ENCODE peak calls at places on chromosomes 5 and 9, in four cellular contexts. W is neural progenitor cell, P is upper lobe of left lung, F is lung. H is an unnamed sample.

GRCh38 chr5:57324888-57325287 is 151.0 kb downstream of the GPBP1 start:
- DNase-seq in P (no peak), W (no peak), F (no peak), H (no peak)

GRCh38 chr5:446864-447263 is 3.9 kb downstream of the EXOC3 start:
- DNase-seq in P (no peak), F (no peak), W (peak; percentile 57), H (no peak)

GRCh38 chr5:9775339-9775738 is 145.2 kb upstream of the TAS2R1 start:
- DNase-seq in W (no peak), P (no peak), F (no peak), H (peak; percentile 19)

GRCh38 chr9:16516887-16517286 is 353.6 kb downstream of the BNC2 start:
- DNase-seq in F (no peak), W (no peak), P (no peak), H (no peak)

GRCh38 chr5:36304095-36304494 is 2.4 kb upstream of the RANBP3L start:
- DNase-seq in F (no peak), P (no peak), W (peak; percentile 30), H (no peak)

GRCh38 chr9:124291801-124292396 is 34.1 kb downstream of the NEK6 start:
- DNase-seq in F (no peak), W (no peak), P (no peak), H (no peak)

GRCh38 chr5:16883801-16884200 is 52.3 kb downstream of the MYO10 start:
- DNase-seq in F (no peak), W (no peak), P (no peak), H (no peak)

GRCh38 chr9:6711403-6711802 is 46.4 kb upstream of the KDM4C start:
- DNase-seq in W (no peak), P (no peak), F (no peak), H (peak; percentile 22)

GRCh38 chr9:2142212-2142611 is 127.1 kb downstream of the SMARCA2 start:
- DNase-seq in P (no peak), W (no peak), F (no peak), H (no peak)

GRCh38 chr5:139925650-139926640 is 117.2 kb downstream of the NRG2 start:
- DNase-seq in F (no peak), P (no peak), W (no peak), H (no peak)

GRCh38 chr9:13447551-13448422 is 168.3 kb upstream of the MPDZ start:
- DNase-seq in F (no peak), W (no peak), P (no peak), H (no peak)

GRCh38 chr5:148792649-148793048 is 33.8 kb upstream of the ADRB2 start:
- DNase-seq in W (no peak), P (no peak), F (no peak), H (no peak)

GRCh38 chr9:136670571-136671253 is 8.0 kb downstream of the EGFL7 start:
- DNase-seq in F (no peak), W (no peak), P (peak; percentile 83), H (no peak)

GRCh38 chr9:4324513-4324912 is 24.6 kb upstream of the GLIS3 start:
- DNase-seq in W (no peak), F (no peak), P (no peak), H (no peak)

GRCh38 chr9:128836509-128837145 is 7.0 kb upstream of the SPOUT1 start:
- DNase-seq in P (no peak), F (no peak), W (no peak), H (no peak)

GRCh38 chr5:55857247-55857640 is 6.1 kb downstream of the IL31RA start:
- DNase-seq in F (no peak), W (no peak), P (no peak), H (no peak)

GRCh38 chr9:121736964-121737462 is 85.6 kb downstream of the DAB2IP start:
- DNase-seq in W (peak; percentile 45), P (no peak), F (peak; percentile 82), H (no peak)

GRCh38 chr9:121736147-121736721 is 84.8 kb downstream of the DAB2IP start:
- DNase-seq in W (peak; percentile 91), P (peak; percentile 94), F (peak; percentile 85), H (no peak)

GRCh38 chr9:121738969-121739368 is 87.5 kb downstream of the DAB2IP start:
- DNase-seq in P (no peak), W (no peak), F (peak; percentile 66), H (no peak)

GRCh38 chr9:121738391-121738790 is 87.0 kb downstream of the DAB2IP start:
- DNase-seq in W (no peak), F (no peak), P (no peak), H (no peak)

DNA sequence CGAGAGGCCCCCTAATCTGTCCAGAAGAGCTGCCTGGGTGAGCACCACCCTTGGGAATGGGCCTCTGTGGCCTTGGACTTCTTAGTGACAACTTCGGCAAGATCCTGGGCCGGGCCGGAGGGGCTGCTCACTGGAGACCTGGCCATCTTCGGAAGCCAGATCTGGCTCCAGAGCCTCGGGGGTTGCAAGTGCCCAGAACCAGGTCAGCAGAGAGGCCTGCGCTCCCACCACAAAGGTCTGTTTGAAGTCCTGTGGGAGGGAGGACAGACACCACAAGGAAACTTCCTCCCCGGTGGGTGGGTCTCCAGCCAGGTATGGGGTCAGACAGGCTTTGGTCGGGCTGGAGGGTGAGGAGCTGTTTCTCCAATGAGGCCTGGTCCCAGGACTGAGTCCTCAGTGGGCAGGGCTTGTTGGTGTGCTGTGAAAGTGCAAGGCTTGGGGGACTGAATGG is 86.1 kb downstream of the DAB2IP start:
- DNase-seq in W (no peak), P (no peak), F (no peak), H (no peak)
- H3K27ac ChIP-seq in W (no peak overlapping the region), P (peak overlapping the region; percentile 94), F (no peak overlapping the region), H (no peak overlapping the region)

GRCh38 chr9:94916956-94917355 is 190.5 kb downstream of the AOPEP start:
- DNase-seq in W (no peak), F (no peak), P (no peak), H (peak; percentile 50)

GRCh38 chr9:94913550-94913949 is 187.1 kb downstream of the AOPEP start:
- DNase-seq in F (no peak), P (no peak), W (peak; percentile 1), H (no peak)

GRCh38 chr9:94912700-94913249 is 186.3 kb downstream of the AOPEP start:
- DNase-seq in W (peak; percentile 27), P (no peak), F (peak; percentile 30), H (peak; percentile 77)

GRCh38 chr9:94918038-94918753 is 191.7 kb downstream of the AOPEP start:
- DNase-seq in F (no peak), P (no peak), W (no peak), H (no peak)

DNA sequence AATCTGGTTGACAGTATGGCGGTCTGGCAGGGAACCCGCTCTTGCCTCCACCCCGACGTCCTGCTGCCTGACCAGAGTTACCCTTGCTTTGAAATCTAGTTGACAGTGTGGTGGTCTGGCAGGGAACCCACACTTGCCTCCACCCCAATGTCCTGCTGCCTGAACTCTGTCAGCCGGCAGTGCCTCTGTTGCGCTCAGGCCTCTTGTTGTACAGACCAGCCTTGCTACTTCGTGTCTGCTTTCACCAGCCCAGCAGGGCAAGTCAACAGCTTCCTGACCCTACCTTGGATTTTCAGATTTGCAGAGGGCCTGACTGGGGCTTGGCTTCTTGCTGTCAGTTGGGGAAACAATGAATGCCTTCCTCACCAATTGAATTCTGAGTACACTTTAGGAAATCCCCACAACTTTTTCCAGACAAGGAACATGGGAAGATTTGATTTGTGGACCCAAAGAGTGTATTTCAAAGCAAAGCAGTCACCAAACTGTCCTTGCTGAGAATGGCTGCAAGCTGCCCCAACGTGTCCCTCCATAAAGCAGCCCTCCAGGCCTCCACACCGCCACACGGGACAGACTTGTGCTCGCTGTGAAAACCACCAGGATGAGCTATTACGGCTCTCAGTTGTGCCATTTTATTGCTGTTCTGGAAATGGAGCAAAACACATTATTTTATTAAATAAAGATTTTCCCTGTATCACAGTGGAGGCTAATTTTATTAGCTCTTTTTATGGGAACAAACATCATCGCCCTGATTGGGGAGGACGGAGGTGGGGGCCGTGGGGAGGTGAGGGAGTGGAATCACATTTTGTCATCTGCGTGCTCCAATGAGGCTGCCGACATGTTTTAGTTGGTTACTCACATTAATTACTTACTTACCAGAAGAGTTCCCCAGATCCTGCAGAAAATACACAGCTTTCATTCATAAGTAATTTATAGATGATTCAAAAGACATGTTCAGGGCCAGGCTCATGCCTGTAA is 189.3 kb downstream of the AOPEP start:
- DNase-seq in P (no peak), F (no peak), W (no peak), H (no peak)
- H3K4me1 ChIP-seq in P (peaks cover 15% of the 10 kb centered on the region), F (no peaks in the 10 kb centered on the region), W (peaks cover 36% of the 10 kb centered on the region), H (peaks cover 51% of the 10 kb centered on the region)

GRCh38 chr5:143596824-143597223 is 193.3 kb upstream of the NR3C1 start:
- DNase-seq in P (no peak), F (no peak), W (no peak), H (no peak)
- TF ChIP-seq CTCF in P (no peak), F (no peak), W (no peak), H (no peak)

GRCh38 chr5:128965638-128966302 is 482 bp downstream of the SLC27A6 start:
- DNase-seq in P (peak; percentile 63), F (no peak), W (no peak), H (no peak)
- H3K27ac ChIP-seq in P (no peak overlapping the region), F (peak overlapping the region; percentile 81), W (no peak overlapping the region), H (no peak overlapping the region)

GRCh38 chr5:80175337-80175736 is 80.5 kb downstream of the SERINC5 start:
- DNase-seq in F (no peak), P (no peak), W (no peak), H (no peak)

GRCh38 chr5:80172067-80172690 is 83.7 kb downstream of the SERINC5 start:
- DNase-seq in F (no peak), W (no peak), P (no peak), H (no peak)

GRCh38 chr5:80174790-80175189 is 81.1 kb downstream of the SERINC5 start:
- DNase-seq in P (no peak), F (no peak), W (no peak), H (no peak)

GRCh38 chr5:80181618-80182211 is 74.1 kb downstream of the SERINC5 start:
- DNase-seq in P (no peak), F (peak; percentile 80), W (no peak), H (peak; percentile 66)

GRCh38 chr5:80177236-80177635 is 78.6 kb downstream of the SERINC5 start:
- DNase-seq in P (no peak), W (no peak), F (no peak), H (no peak)
- H3K4me1 ChIP-seq in P (peaks cover 18% of the 10 kb centered on the region), W (peaks cover 46% of the 10 kb centered on the region), F (peaks cover 12% of the 10 kb centered on the region), H (no peaks in the 10 kb centered on the region)

DNA sequence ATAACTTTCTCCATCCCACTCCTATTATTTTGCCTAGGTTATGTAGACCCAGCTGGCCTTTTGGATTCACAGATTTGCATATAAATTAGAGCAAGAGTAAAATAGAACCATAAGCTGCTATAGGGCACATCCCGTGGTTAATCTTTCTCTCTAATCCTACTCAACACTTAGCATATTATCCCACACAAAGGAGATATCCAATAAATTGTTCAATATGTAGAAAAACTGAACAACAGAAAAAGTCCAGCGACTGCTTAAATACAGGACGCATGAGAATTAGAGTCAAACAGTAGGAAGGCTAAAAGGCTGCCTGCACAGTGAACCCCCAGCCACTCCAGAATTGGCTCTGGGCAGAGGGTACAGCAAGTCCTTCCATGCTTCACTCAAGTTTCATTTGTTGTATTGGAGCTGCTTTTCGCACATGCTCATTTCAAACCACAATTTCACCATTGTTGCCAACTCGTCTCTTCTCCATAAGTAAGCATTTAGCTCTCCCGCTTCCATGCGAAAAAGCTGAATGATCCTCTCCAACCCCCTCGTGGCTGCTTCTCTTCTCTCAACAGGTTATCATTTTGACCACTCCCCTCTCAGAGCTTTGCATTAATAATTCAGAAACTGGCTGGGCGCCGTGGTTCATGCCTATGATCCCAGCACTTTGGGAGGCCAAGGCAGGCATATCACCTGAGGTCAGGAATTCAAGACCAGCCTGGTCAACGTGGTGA is 14.1 kb upstream of the IQGAP2 start:
- DNase-seq in P (no peak), F (no peak), W (no peak), H (no peak)
- TF ChIP-seq CTCF in P (no peak), F (no peak), W (no peak), H (no peak)

GRCh38 chr9:93093081-93093448 is 3.0 kb upstream of the CARD19 start:
- DNase-seq in W (peak; percentile 0), P (no peak), F (no peak), H (no peak)
- H3K27ac ChIP-seq in W (no peak overlapping the region), P (peak overlapping the region; percentile 93), F (no peak overlapping the region), H (no peak overlapping the region)